ENCODE peak calls at places on chromosome 20, in four cellular contexts. J is GM23338, E is HCT116, V is endothelial cell of umbilical vein. Y is an unnamed sample. For H3K4me1, the result is how much of the 10 kb centered on the place peaks cover.

GRCh38 chr20:50151034-50151743 is 2.3 kb downstream of the PEDS1 start:
- DNase-seq in V (no peak), E (no peak), J (peak), Y (peak)

GRCh38 chr20:43731469-43731868 is 4.7 kb upstream of the GTSF1L start:
- DNase-seq in E (no peak), V (no peak), J (no peak), Y (no peak)

GRCh38 chr20:58555078-58555765 is 40.0 kb upstream of the APCDD1L start:
- DNase-seq in E (no peak), J (no peak), V (peak), Y (no peak)

GRCh38 chr20:4471221-4471620 is 250.5 kb upstream of the PRND start:
- DNase-seq in V (no peak), J (no peak), E (no peak), Y (no peak)

GRCh38 chr20:36478137-36478905 is 63.0 kb upstream of the MYL9 start:
- DNase-seq in J (no peak), V (no peak), E (no peak), Y (no peak)

GRCh38 chr20:36644032-36644712 is 1.8 kb downstream of the SLA2 start:
- DNase-seq in V (no peak), J (no peak), E (no peak), Y (no peak)

GRCh38 chr20:22576273-22576672 is 8.1 kb downstream of the FOXA2 start:
- DNase-seq in E (no peak), V (no peak), J (no peak), Y (no peak)

GRCh38 chr20:31663524-31663837 is 25.8 kb downstream of the COX4I2 start:
- DNase-seq in V (no peak), E (no peak), J (no peak), Y (no peak)

GRCh38 chr20:48359692-48360337 is 468.0 kb downstream of the PREX1 start:
- DNase-seq in V (no peak), J (no peak), E (no peak), Y (no peak)

GRCh38 chr20:17364681-17365080 is 137.8 kb downstream of the PCSK2 start:
- DNase-seq in E (no peak), V (no peak), J (no peak), Y (no peak)

GRCh38 chr20:17372831-17373440 is 146.1 kb downstream of the PCSK2 start:
- DNase-seq in E (no peak), V (no peak), J (no peak), Y (no peak)

GRCh38 chr20:17365831-17366230 is 139.0 kb downstream of the PCSK2 start:
- DNase-seq in J (no peak), V (no peak), E (no peak), Y (no peak)

GRCh38 chr20:17374086-17374485 is 147.2 kb downstream of the PCSK2 start:
- DNase-seq in E (no peak), J (no peak), V (no peak), Y (no peak)

GRCh38 chr20:17369506-17369905 is 142.7 kb downstream of the PCSK2 start:
- DNase-seq in V (no peak), E (no peak), J (no peak), Y (no peak)
- H3K4me3 ChIP-seq in V (no peak), E (no peak), J (no peak), Y (no peak)

DNA sequence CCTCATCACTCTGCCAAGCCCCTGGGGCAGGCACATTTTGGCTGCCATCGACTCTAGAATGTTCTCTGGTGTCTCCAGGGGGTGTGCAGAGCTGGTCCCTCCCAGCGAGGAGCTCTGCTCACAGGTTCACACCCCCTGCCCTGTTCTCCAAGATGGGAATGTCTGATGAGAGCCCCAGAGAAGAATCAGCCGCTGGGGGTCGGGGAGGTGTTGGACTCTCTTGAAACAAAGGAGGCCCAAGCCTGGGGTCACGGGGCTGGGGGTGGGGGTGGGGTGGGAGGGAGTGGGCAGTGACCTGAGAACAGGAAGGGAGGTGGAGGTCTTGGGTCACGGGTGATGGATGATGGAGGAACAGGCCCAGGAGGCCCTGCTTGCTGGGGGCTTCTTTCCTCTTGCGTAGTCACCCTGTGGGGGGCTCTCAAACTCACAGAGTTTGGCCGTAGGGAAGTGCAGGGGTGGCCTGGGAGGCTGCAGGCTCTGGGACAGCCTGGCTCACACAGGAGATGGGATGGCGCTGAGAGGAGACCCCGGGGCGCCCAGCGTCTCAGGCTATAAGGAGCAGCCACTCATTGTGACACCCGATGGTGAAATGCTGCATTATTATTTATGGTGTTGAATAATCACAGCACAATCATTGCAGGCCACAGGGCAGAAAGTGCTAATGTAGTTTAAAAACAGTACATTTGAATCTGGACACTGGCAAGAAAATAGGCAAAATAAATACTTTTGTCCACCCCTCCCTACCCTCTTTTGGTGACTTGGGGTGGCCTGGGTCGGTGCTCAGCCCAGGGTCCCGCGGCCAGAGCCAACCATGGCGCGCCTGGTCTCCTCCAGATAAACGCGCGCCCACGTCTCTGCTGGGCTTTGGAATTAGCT is 27.1 kb upstream of the BHLHE23 start:
- DNase-seq in E (no peak), J (peak), V (no peak), Y (no peak)
- TF ChIP-seq POLR2AphosphoS5 in E (no peak), J (no peak), V (no peak), Y (no peak)

DNA sequence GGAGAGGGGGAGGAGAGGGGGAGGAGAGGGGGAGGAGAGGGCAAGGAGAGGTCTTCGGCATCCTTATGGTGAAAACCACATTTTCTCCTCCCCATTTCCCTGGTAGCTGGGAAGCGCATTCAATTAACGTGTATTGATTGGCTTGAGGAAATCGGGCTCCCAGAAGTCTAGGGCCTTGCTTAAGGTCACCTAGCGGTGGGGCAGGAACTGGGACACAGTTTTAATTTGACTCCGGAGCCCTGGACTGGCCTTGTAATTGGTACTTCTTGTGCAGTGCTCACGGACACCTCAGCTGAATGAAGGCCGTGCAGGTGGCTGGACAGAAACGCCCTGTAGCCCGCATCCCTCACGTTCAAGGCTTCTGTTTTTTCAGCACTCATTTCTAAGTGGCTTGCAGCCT is 42.8 kb downstream of the CTCFL start:
- DNase-seq in J (no peak), E (no peak), V (no peak), Y (no peak)
- H3K4me1 ChIP-seq in J (under half), E (under half), V (under half), Y (under half)

GRCh38 chr20:47350691-47351545 is 5.6 kb downstream of the ZMYND8 start:
- DNase-seq in V (peak), J (no peak), E (no peak), Y (no peak)

GRCh38 chr20:47350181-47350550 is 6.3 kb downstream of the ZMYND8 start:
- DNase-seq in V (no peak), E (no peak), J (no peak), Y (no peak)

GRCh38 chr20:47353224-47353696 is 3.2 kb downstream of the ZMYND8 start:
- DNase-seq in V (peak), E (no peak), J (no peak), Y (no peak)

GRCh38 chr20:47352332-47353223 is 3.9 kb downstream of the ZMYND8 start:
- DNase-seq in J (peak), V (peak), E (no peak), Y (peak)

DNA sequence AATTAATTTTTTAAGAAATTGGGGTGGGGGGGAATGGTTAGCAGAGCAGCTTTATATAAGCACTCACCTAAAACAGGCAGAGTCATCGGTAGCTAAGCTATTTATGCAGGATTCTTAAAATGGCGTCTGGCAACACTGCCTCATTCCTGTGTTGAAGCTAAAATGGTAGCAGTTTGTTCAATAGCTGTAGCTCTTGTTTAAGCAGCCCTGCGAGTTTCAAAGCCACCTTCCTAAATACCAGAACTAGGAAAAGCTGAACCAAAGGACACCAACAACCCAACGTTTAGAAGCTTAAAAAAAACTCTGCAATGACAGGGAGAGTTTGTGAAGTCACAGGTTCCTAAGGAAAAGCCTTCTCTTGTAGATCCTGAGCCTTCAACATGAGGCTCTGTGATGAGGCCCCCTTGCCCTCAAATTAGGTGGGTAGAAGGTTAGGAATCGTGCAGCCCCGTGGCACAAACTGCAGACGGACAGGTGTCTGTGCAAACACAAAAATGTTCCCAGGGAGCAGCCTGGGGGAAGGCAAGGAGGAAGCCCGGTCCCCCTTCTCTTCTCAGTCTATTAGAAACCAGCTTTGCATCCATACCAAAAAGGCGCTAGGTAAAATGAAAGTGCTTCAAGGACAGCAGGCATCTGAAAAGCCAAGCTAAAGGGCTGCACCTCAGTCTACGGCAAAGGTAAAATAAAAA is 4.7 kb downstream of the ZMYND8 start:
- DNase-seq in E (no peak), J (peak), V (peak), Y (no peak)
- H3K4me3 ChIP-seq in E (no peak), J (peak), V (no peak), Y (peak)

DNA sequence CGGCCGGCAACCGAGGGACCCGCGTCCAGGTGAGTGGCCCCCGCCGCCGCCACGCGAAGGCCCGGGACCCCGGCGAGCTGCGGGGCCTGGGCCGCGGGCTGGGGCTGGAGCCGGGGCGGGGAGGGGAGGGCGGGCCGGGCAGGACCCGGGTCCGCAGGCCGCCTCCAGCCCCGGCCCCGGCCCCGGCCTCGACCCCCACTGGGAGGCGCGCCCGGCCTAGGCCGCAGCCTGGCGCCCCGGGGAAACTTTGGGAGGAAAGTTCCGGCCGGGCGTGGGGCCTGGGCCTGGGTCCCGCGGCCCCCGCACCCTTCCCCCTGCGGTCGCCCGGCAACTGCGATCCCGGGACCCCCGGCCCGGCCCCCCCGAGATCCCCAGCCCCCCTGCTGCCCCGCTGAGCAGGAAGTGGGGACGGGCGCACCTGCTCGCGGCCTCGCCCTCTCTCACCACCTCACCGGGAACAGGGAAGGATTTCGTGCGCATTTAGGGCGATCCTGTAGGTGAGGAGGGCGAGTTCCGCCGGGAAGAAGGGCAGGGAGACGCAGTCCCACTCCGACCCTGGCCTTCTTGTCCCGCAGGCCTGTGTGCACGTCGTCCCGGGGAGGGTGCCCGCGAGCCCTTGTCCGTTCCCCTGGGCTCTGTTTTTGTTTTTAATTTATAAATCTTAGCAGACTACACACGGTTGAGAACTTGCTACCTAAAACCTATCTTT is 402 bp downstream of the OSBPL2 start:
- DNase-seq in V (peak), E (no peak), J (peak), Y (peak)
- TF ChIP-seq POLR2AphosphoS5 in V (no peak), E (no peak), J (no peak), Y (peak)

DNA sequence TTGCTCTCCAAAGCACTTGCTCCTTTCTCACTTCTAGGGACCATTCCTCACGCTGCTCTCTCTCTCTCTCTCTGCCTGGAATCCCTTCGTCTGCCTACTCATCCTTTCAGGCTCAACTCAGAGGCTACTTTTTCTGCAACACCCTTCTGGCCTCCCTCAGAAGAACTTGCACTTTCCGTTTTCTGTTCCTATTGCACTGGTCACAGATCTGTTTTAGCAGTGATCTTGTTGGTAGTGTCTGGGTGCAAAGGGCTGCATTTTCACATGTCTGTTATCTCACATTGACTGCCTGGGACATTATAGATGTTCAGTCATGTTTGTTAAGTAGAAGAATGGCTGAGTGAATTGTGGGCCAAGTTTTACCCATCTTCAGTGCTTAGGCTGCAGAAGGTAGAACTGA is 63.5 kb downstream of the RIN2 start:
- DNase-seq in E (no peak), J (no peak), V (no peak), Y (no peak)
- H3K4me1 ChIP-seq in E (under half), J (under half), V (under half), Y (under half)

GRCh38 chr20:60255866-60256265 is 297.6 kb downstream of the CDH26 start:
- DNase-seq in J (no peak), V (no peak), E (no peak), Y (no peak)
- H3K4me3 ChIP-seq in J (no peak), V (no peak), E (no peak), Y (no peak)